ENCODE peak calls at places on chromosomes 6 and 20, in four cellular contexts. V, K, U and M are unnamed samples.

GRCh38 chr20:17747431-17747846 is 47.7 kb downstream of the BANF2 start:
- DNase-seq in U (peak), K (no peak), V (no peak), M (peak)

GRCh38 chr6:117138920-117139319 is 126.4 kb upstream of the VGLL2 start:
- DNase-seq in V (no peak), K (no peak), U (no peak), M (no peak)

GRCh38 chr6:169559001-169559441 is 142.8 kb downstream of the WDR27 start:
- DNase-seq in K (no peak), V (no peak), U (peak), M (no peak)

GRCh38 chr6:126060400-126060799 is 74.1 kb downstream of the TRMT11 start:
- DNase-seq in K (no peak), U (no peak), V (no peak), M (no peak)

GRCh38 chr6:30548375-30548774 is 7.9 kb downstream of the GNL1 start:
- DNase-seq in V (no peak), K (no peak), U (peak), M (peak)

GRCh38 chr6:158531566-158531965 is 28.3 kb upstream of the TMEM181 start:
- DNase-seq in U (no peak), K (no peak), V (no peak), M (no peak)

GRCh38 chr20:50278684-50279531 is 88.3 kb downstream of the CEBPB start:
- DNase-seq in K (peak), U (peak), V (no peak), M (peak)

GRCh38 chr6:125984311-125984710 is 2.0 kb upstream of the TRMT11 start:
- DNase-seq in V (no peak), U (peak), K (no peak), M (peak)